ENCODE peak calls at places on chromosomes 7 and 10, in seven cellular contexts. One of them, this sample, is unnamed.

GRCh38 chr7:121275204-121275603 is 53.6 kb upstream of the WNT16 start:
- DNase-seq in HCT116: no peak
- DNase-seq in fibroblast of lung: no peak
- DNase-seq in mammary epithelial cell: no peak
- DNase-seq in GM12878: no peak
- DNase-seq in astrocyte: no peak
- DNase-seq in SK-N-MC: no peak
- DNase-seq in this sample: no peak

GRCh38 chr7:69244691-69245090 is 353.6 kb upstream of the AUTS2 start:
- DNase-seq in HCT116: no peak
- DNase-seq in fibroblast of lung: no peak
- DNase-seq in mammary epithelial cell: no peak
- DNase-seq in GM12878: no peak
- DNase-seq in astrocyte: no peak
- DNase-seq in SK-N-MC: no peak
- DNase-seq in this sample: no peak

GRCh38 chr10:124648738-124649137 is 95.4 kb downstream of the FAM53B start:
- DNase-seq in HCT116: no peak
- DNase-seq in fibroblast of lung: peak
- DNase-seq in mammary epithelial cell: peak
- DNase-seq in GM12878: peak
- DNase-seq in astrocyte: peak
- DNase-seq in SK-N-MC: no peak
- DNase-seq in this sample: peak

GRCh38 chr7:64839910-64840309 is 45.7 kb downstream of the ZNF138 start:
- DNase-seq in HCT116: no peak
- DNase-seq in fibroblast of lung: no peak
- DNase-seq in mammary epithelial cell: no peak
- DNase-seq in GM12878: no peak
- DNase-seq in astrocyte: no peak
- DNase-seq in SK-N-MC: no peak
- DNase-seq in this sample: no peak

GRCh38 chr7:100891555-100891954 is 2.0 kb upstream of the UFSP1 start:
- DNase-seq in HCT116: no peak
- DNase-seq in fibroblast of lung: no peak
- DNase-seq in mammary epithelial cell: peak
- DNase-seq in GM12878: no peak
- DNase-seq in astrocyte: peak
- DNase-seq in SK-N-MC: no peak
- DNase-seq in this sample: no peak

GRCh38 chr10:70626056-70626455 is 23.5 kb upstream of the PRF1 start:
- DNase-seq in HCT116: no peak
- DNase-seq in fibroblast of lung: no peak
- DNase-seq in mammary epithelial cell: no peak
- DNase-seq in GM12878: no peak
- DNase-seq in astrocyte: no peak
- DNase-seq in SK-N-MC: no peak
- DNase-seq in this sample: no peak

GRCh38 chr7:6294839-6295238 is 22.4 kb upstream of the CYTH3 start:
- DNase-seq in HCT116: no peak
- DNase-seq in fibroblast of lung: no peak
- DNase-seq in mammary epithelial cell: no peak
- DNase-seq in GM12878: no peak
- DNase-seq in astrocyte: no peak
- DNase-seq in SK-N-MC: no peak
- DNase-seq in this sample: no peak

GRCh38 chr7:94414481-94414880 is 19.8 kb downstream of the COL1A2 start:
- DNase-seq in HCT116: no peak
- DNase-seq in fibroblast of lung: peak
- DNase-seq in mammary epithelial cell: no peak
- DNase-seq in GM12878: no peak
- DNase-seq in astrocyte: peak
- DNase-seq in SK-N-MC: no peak
- DNase-seq in this sample: no peak

GRCh38 chr7:15643000-15643705 is 43.3 kb downstream of the MEOX2 start:
- DNase-seq in HCT116: no peak
- DNase-seq in fibroblast of lung: no peak
- DNase-seq in mammary epithelial cell: no peak
- DNase-seq in GM12878: no peak
- DNase-seq in astrocyte: no peak
- DNase-seq in SK-N-MC: no peak
- DNase-seq in this sample: no peak

GRCh38 chr7:132782777-132783633 is 206.7 kb upstream of the PLXNA4 start:
- DNase-seq in HCT116: no peak
- DNase-seq in fibroblast of lung: peak
- DNase-seq in mammary epithelial cell: no peak
- DNase-seq in GM12878: no peak
- DNase-seq in astrocyte: peak
- DNase-seq in SK-N-MC: no peak
- DNase-seq in this sample: no peak

GRCh38 chr10:132876967-132877366 is 65.4 kb downstream of the CFAP46 start:
- DNase-seq in HCT116: no peak
- DNase-seq in fibroblast of lung: no peak
- DNase-seq in mammary epithelial cell: no peak
- DNase-seq in GM12878: no peak
- DNase-seq in astrocyte: no peak
- DNase-seq in SK-N-MC: no peak
- DNase-seq in this sample: no peak

GRCh38 chr7:99210265-99210970 is 2.5 kb upstream of the KPNA7 start:
- DNase-seq in HCT116: no peak
- DNase-seq in fibroblast of lung: no peak
- DNase-seq in mammary epithelial cell: peak
- DNase-seq in GM12878: no peak
- DNase-seq in astrocyte: no peak
- DNase-seq in SK-N-MC: no peak
- DNase-seq in this sample: no peak

GRCh38 chr10:4848341-4849041 is 22.5 kb downstream of the AKR1E2 start:
- DNase-seq in HCT116: no peak
- DNase-seq in fibroblast of lung: no peak
- DNase-seq in mammary epithelial cell: no peak
- DNase-seq in GM12878: no peak
- DNase-seq in astrocyte: no peak
- DNase-seq in SK-N-MC: no peak
- DNase-seq in this sample: no peak

GRCh38 chr10:102327002-102327401 is 68.5 kb upstream of the NFKB2 start:
- DNase-seq in HCT116: no peak
- DNase-seq in fibroblast of lung: no peak
- DNase-seq in mammary epithelial cell: no peak
- DNase-seq in GM12878: no peak
- DNase-seq in astrocyte: no peak
- DNase-seq in SK-N-MC: no peak
- DNase-seq in this sample: no peak

GRCh38 chr7:131840291-131840690 is 283.9 kb upstream of the PODXL start:
- DNase-seq in HCT116: no peak
- DNase-seq in fibroblast of lung: no peak
- DNase-seq in mammary epithelial cell: no peak
- DNase-seq in GM12878: no peak
- DNase-seq in astrocyte: no peak
- DNase-seq in SK-N-MC: no peak
- DNase-seq in this sample: no peak

GRCh38 chr7:157009170-157009777 is 1.2 kb downstream of the MNX1 start:
- DNase-seq in HCT116: no peak
- DNase-seq in fibroblast of lung: no peak
- DNase-seq in mammary epithelial cell: peak
- DNase-seq in GM12878: no peak
- DNase-seq in astrocyte: no peak
- DNase-seq in SK-N-MC: no peak
- DNase-seq in this sample: no peak

GRCh38 chr7:143042821-143043271 is 9.3 kb upstream of the OR6V1 start:
- DNase-seq in HCT116: no peak
- DNase-seq in fibroblast of lung: no peak
- DNase-seq in mammary epithelial cell: no peak
- DNase-seq in GM12878: no peak
- DNase-seq in astrocyte: no peak
- DNase-seq in SK-N-MC: no peak
- DNase-seq in this sample: no peak

GRCh38 chr10:42754155-42755027 is 28.2 kb upstream of the BMS1 start:
- DNase-seq in HCT116: no peak
- DNase-seq in fibroblast of lung: peak
- DNase-seq in mammary epithelial cell: no peak
- DNase-seq in GM12878: no peak
- DNase-seq in astrocyte: no peak
- DNase-seq in SK-N-MC: no peak
- DNase-seq in this sample: no peak
- TF ChIP-seq EZH2 in HCT116: no peak
- TF ChIP-seq EZH2 in fibroblast of lung: peak
- TF ChIP-seq EZH2 in mammary epithelial cell: no peak
- TF ChIP-seq EZH2 in GM12878: no peak
- TF ChIP-seq EZH2 in astrocyte: no peak
- TF ChIP-seq EZH2 in SK-N-MC: no peak
- TF ChIP-seq EZH2 in this sample: no peak

GRCh38 chr7:151448261-151449252 is 8.6 kb upstream of the CRYGN start:
- DNase-seq in HCT116: peak
- DNase-seq in fibroblast of lung: peak
- DNase-seq in mammary epithelial cell: no peak
- DNase-seq in GM12878: no peak
- DNase-seq in astrocyte: no peak
- DNase-seq in SK-N-MC: no peak
- DNase-seq in this sample: peak
- H3K9ac ChIP-seq in HCT116: peak
- H3K9ac ChIP-seq in fibroblast of lung: peak
- H3K9ac ChIP-seq in mammary epithelial cell: no peak
- H3K9ac ChIP-seq in GM12878: peak
- H3K9ac ChIP-seq in astrocyte: peak
- H3K9ac ChIP-seq in SK-N-MC: no peak
- H3K9ac ChIP-seq in this sample: peak

DNA sequence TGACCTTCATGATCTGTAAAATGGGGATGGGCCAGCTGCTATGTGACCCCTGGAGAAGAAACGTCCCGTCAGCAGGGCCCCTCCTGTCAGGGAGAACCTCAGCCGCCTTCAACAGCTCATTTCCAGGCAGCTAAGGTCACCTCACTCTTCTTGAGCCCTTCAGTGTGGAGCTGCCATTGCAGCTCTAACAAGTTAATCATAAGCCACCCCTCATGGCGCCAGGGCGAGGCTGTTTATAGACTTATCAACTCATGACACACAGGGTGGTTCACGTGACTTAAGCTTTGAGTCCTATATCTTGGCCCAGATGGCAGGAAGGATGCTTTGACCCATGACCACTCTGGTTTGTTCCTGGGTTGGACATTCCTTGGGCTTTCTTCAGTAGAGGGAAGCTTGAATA is 315.1 kb downstream of the TNS3 start:
- DNase-seq in HCT116: no peak
- DNase-seq in fibroblast of lung: peak
- DNase-seq in mammary epithelial cell: no peak
- DNase-seq in GM12878: no peak
- DNase-seq in astrocyte: no peak
- DNase-seq in SK-N-MC: no peak
- DNase-seq in this sample: no peak
- H3K27ac ChIP-seq in HCT116: no peak
- H3K27ac ChIP-seq in fibroblast of lung: no peak
- H3K27ac ChIP-seq in mammary epithelial cell: no peak
- H3K27ac ChIP-seq in GM12878: no peak
- H3K27ac ChIP-seq in astrocyte: no peak
- H3K27ac ChIP-seq in SK-N-MC: no peak
- H3K27ac ChIP-seq in this sample: no peak

GRCh38 chr10:97183314-97183713 is 2.4 kb downstream of the SLIT1 start:
- DNase-seq in HCT116: no peak
- DNase-seq in fibroblast of lung: no peak
- DNase-seq in mammary epithelial cell: no peak
- DNase-seq in GM12878: no peak
- DNase-seq in astrocyte: no peak
- DNase-seq in SK-N-MC: no peak
- DNase-seq in this sample: no peak

GRCh38 chr10:97186911-97187310 is 1.2 kb upstream of the SLIT1 start:
- DNase-seq in HCT116: no peak
- DNase-seq in fibroblast of lung: no peak
- DNase-seq in mammary epithelial cell: no peak
- DNase-seq in GM12878: no peak
- DNase-seq in astrocyte: no peak
- DNase-seq in SK-N-MC: no peak
- DNase-seq in this sample: no peak

GRCh38 chr10:97184971-97185325 is 811 bp downstream of the SLIT1 start:
- DNase-seq in HCT116: no peak
- DNase-seq in fibroblast of lung: no peak
- DNase-seq in mammary epithelial cell: no peak
- DNase-seq in GM12878: no peak
- DNase-seq in astrocyte: no peak
- DNase-seq in SK-N-MC: no peak
- DNase-seq in this sample: no peak

GRCh38 chr10:97188234-97188847 is 2.6 kb upstream of the SLIT1 start:
- DNase-seq in HCT116: no peak
- DNase-seq in fibroblast of lung: no peak
- DNase-seq in mammary epithelial cell: no peak
- DNase-seq in GM12878: no peak
- DNase-seq in astrocyte: no peak
- DNase-seq in SK-N-MC: no peak
- DNase-seq in this sample: peak

GRCh38 chr10:97185326-97186058 is at the start of gene SLIT1:
- DNase-seq in HCT116: no peak
- DNase-seq in fibroblast of lung: no peak
- DNase-seq in mammary epithelial cell: no peak
- DNase-seq in GM12878: no peak
- DNase-seq in astrocyte: no peak
- DNase-seq in SK-N-MC: no peak
- DNase-seq in this sample: peak
- TF ChIP-seq EZH2 in HCT116: no peak
- TF ChIP-seq EZH2 in fibroblast of lung: no peak
- TF ChIP-seq EZH2 in mammary epithelial cell: no peak
- TF ChIP-seq EZH2 in GM12878: no peak
- TF ChIP-seq EZH2 in astrocyte: peak
- TF ChIP-seq EZH2 in SK-N-MC: no peak
- TF ChIP-seq EZH2 in this sample: no peak

DNA sequence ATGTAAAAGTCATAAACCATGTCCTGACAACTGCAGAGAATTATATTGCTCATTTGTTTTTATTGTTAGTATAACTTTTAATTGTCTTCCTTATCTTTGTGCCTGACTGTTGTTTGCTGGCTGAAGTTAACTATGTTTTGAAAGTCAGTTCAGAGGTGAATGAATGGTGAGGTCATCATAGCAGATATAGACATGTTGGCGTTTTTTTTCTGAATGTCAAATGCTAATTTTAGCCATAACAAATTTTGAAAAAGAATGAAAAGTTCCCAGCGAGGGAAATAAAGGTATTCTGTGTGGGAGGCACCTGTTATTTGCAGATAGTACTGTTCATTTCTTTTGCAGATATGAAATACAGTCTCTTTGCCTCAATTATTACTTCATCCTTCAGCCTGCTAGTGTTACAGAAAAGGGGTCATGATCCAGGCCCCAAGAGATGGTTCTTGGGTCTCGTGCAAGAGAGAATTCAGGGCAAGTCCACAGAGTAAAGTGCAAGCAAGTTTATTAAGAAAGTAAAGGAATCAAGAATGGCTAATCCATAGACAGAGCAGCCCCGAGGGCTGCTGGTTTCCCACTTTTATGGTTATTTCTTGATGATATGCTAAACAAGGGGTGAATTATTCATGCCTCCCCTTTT is 96.5 kb downstream of the CAMK1D start:
- DNase-seq in HCT116: no peak
- DNase-seq in fibroblast of lung: no peak
- DNase-seq in mammary epithelial cell: no peak
- DNase-seq in GM12878: no peak
- DNase-seq in astrocyte: no peak
- DNase-seq in SK-N-MC: no peak
- DNase-seq in this sample: no peak
- H3K9ac ChIP-seq in HCT116: no peak
- H3K9ac ChIP-seq in fibroblast of lung: no peak
- H3K9ac ChIP-seq in mammary epithelial cell: no peak
- H3K9ac ChIP-seq in GM12878: no peak
- H3K9ac ChIP-seq in astrocyte: no peak
- H3K9ac ChIP-seq in SK-N-MC: no peak
- H3K9ac ChIP-seq in this sample: no peak

GRCh38 chr10:2979267-2979660 is 88.1 kb upstream of the PFKP start:
- DNase-seq in HCT116: no peak
- DNase-seq in fibroblast of lung: peak
- DNase-seq in mammary epithelial cell: no peak
- DNase-seq in GM12878: no peak
- DNase-seq in astrocyte: peak
- DNase-seq in SK-N-MC: no peak
- DNase-seq in this sample: no peak
- H3K27ac ChIP-seq in HCT116: no peak
- H3K27ac ChIP-seq in fibroblast of lung: no peak
- H3K27ac ChIP-seq in mammary epithelial cell: no peak
- H3K27ac ChIP-seq in GM12878: no peak
- H3K27ac ChIP-seq in astrocyte: peak
- H3K27ac ChIP-seq in SK-N-MC: peak
- H3K27ac ChIP-seq in this sample: no peak

This sample was measured in DND-41.